ENCODE peak calls at places on chromosomes 16 and 17, in seven cellular contexts. P, H, X, O, U, D and Y are unnamed samples.

GRCh38 chr17:12402963-12403622 is 262.6 kb upstream of the MYOCD start:
- DNase-seq in O (no peak), P (no peak), H (no peak), D (peak; percentile 8), U (no peak), X (peak; percentile 14), Y (no peak)

GRCh38 chr17:14341866-14342265 is 41.0 kb downstream of the HS3ST3B1 start:
- DNase-seq in O (no peak), H (no peak), D (no peak), U (no peak), P (no peak), X (peak; percentile 52), Y (no peak)

GRCh38 chr17:37743875-37744632 is 805 bp downstream of the HNF1B start:
- DNase-seq in X (no peak), H (no peak), O (peak; percentile 54), U (no peak), D (no peak), P (no peak), Y (peak; percentile 93)

GRCh38 chr17:47813512-47814031 is 8.0 kb downstream of the OSBPL7 start:
- DNase-seq in P (no peak), X (no peak), U (no peak), D (no peak), H (no peak), O (peak; percentile 7), Y (peak; percentile 81)

GRCh38 chr16:59859606-59860402 is 1125.7 kb upstream of the GOT2 start:
- DNase-seq in U (no peak), P (no peak), O (no peak), D (no peak), H (no peak), X (no peak), Y (no peak)

GRCh38 chr16:48432136-48432535 is 46.9 kb upstream of the SIAH1 start:
- DNase-seq in H (no peak), P (no peak), X (no peak), D (peak; percentile 16), O (no peak), U (no peak), Y (no peak)

GRCh38 chr17:77328823-77329740 is 188.3 kb downstream of the SEC14L1 start:
- DNase-seq in H (peak; percentile 37), X (no peak), O (peak; percentile 10), P (no peak), D (no peak), U (no peak), Y (peak; percentile 61)

GRCh38 chr16:76277099-76278030 is at the start of gene CNTNAP4:
- DNase-seq in P (no peak), D (peak; percentile 4), X (peak; percentile 6), O (peak; percentile 29), H (no peak), U (no peak), Y (no peak)

GRCh38 chr17:18267366-18267765 is 6.9 kb downstream of the MIEF2 start:
- DNase-seq in H (peak; percentile 46), P (no peak), X (no peak), U (no peak), O (no peak), D (no peak), Y (no peak)

GRCh38 chr17:65436871-65437270 is 124.6 kb downstream of the AXIN2 start:
- DNase-seq in H (no peak), O (no peak), P (no peak), X (no peak), D (no peak), U (no peak), Y (no peak)

GRCh38 chr16:10616744-10617640 is 36.6 kb upstream of the EMP2 start:
- DNase-seq in X (peak; percentile 73), D (peak; percentile 83), P (no peak), H (peak; percentile 89), U (no peak), O (peak; percentile 31), Y (no peak)

GRCh38 chr17:604719-605118 is 109.9 kb downstream of the VPS53 start:
- DNase-seq in X (peak; percentile 27), H (peak; percentile 48), U (no peak), D (no peak), P (no peak), O (no peak), Y (no peak)

GRCh38 chr17:78362232-78362631 is 2.4 kb upstream of the SOCS3 start:
- DNase-seq in U (no peak), D (no peak), X (no peak), P (no peak), O (no peak), H (peak; percentile 57), Y (no peak)

GRCh38 chr17:78360371-78361226 is 722 bp upstream of the SOCS3 start:
- DNase-seq in H (peak; percentile 99), U (peak; percentile 92), O (peak; percentile 100), P (no peak), X (peak; percentile 91), D (peak; percentile 89), Y (peak; percentile 97)

GRCh38 chr17:78364436-78365281 is 4.8 kb upstream of the SOCS3 start:
- DNase-seq in O (no peak), H (peak; percentile 93), U (peak; percentile 41), X (no peak), D (no peak), P (no peak), Y (no peak)

GRCh38 chr17:78361227-78361683 is 1.4 kb upstream of the SOCS3 start:
- DNase-seq in U (no peak), X (no peak), P (no peak), D (no peak), O (no peak), H (peak; percentile 69), Y (no peak)

DNA sequence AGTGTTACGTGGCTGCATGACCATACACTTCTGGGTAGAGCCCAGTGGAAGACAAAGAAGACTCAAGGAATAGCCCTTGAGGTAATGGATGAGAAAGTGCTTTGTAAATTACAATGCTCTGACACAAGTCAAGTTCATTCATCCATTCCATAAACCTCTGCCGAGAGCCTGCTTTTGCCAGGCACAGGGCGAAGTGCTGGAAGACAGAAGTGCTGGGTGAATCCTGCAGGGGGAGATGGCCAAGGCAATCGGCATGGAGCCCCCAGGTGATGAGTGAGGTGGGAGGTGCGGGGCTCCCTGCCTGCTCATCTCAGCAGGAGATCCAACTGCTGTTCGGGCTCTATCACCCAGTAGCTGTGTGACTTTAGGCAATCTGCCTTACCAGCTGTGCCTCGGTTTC is 2.8 kb upstream of the SOCS3 start:
- DNase-seq in D (no peak), P (no peak), X (no peak), H (peak; percentile 77), U (no peak), O (no peak), Y (no peak)
- TF ChIP-seq CTCF in D (no peak), P (no peak), X (peak; percentile 16), H (peak; percentile 20), U (no peak), O (no peak), Y (peak; percentile 31)

DNA sequence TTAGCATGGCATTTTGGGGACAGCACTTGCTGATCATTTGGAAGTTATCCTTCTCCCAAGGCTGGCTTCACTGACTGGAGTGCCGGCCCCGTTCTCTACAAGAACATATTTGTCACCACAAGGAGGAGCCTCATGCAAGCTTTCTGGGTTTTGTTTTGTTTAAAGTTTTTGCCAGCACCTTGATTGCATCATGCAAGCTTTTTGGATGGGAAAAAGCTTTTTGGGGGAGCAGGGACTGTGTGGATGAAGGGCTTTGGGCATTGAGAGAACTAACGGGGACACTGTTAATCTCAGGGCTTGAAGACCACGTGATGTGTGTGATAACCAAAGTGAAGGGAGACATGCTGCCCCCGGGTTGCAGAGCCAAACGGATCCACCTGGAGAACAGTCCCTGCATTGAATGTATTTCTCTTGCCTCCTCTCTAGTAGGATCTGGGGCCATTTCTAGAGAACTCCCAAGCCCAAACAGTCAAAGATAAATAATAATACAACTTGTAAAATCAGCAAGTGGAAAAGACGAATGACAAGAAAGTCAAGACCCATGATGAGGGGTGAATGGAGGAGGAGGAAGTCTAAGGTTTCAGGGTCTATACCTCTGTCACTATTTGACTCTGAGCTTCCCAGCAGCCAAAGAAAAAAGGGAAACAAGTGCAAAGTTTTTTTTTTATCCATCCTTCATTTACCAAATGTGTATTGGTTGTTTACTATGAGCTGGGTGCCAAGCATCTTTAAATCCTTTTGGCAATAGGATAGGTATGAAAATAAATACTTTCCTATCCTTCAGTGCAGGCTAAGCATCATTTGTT is 17.2 kb downstream of the TMEM114 start:
- DNase-seq in U (peak; percentile 40), P (no peak), D (peak; percentile 61), X (peak; percentile 65), H (no peak), O (peak; percentile 55), Y (no peak)
- TF ChIP-seq CTCF in U (peak; percentile 78), P (peak; percentile 12), D (peak; percentile 74), X (peak; percentile 70), H (peak; percentile 52), O (peak; percentile 35), Y (peak; percentile 75)

DNA sequence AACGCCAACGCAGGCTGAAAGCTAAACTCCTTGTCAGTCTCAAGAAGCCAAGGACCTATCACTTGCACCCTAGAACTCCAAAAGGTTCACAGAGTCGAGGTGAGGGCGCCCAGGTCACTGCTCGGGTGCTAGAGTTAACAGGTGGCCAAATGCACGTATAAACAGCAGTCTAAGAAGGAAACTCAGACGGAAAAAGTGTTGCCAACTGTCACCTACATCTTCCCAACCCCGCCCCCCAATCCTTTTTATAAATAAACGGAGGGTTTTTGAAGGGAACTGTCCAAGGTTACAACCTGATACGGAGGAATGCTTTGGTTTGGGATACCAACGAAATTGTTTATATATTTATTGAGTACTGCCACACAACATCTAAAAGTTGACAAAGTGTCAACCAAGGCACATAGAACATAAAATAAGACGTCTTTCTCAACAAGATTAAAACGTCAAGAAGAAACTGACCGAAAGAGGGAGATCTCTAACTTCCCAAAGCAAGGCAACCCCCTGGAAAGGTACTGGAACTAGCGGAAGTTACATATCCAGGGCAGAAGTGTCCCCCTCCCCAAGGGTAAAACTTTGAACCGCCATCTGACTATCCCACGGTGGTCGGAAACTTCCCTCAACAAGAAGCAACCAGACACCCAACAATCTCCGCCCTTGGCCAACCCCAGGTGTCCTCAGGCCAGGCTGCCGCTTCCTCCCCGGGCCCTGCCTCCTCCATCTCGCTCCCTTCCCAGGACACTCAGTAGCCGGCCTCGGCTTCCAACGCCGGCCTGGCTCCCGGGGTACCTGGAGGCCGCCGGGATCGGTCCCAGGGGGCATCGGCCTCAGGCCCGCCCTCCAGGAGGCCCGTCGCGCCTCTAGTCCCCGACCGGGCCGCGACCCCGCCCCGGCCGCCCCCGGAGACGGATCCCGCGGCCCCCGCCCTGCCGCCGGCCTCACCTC is 982 bp downstream of the SPAG9 start:
- DNase-seq in H (peak; percentile 92), P (no peak), O (peak; percentile 51), U (peak; percentile 27), X (peak; percentile 51), D (peak; percentile 46), Y (no peak)
- TF ChIP-seq CTCF in H (no peak), P (no peak), O (no peak), U (peak; percentile 17), X (peak; percentile 21), D (peak; percentile 33), Y (peak; percentile 78)

DNA sequence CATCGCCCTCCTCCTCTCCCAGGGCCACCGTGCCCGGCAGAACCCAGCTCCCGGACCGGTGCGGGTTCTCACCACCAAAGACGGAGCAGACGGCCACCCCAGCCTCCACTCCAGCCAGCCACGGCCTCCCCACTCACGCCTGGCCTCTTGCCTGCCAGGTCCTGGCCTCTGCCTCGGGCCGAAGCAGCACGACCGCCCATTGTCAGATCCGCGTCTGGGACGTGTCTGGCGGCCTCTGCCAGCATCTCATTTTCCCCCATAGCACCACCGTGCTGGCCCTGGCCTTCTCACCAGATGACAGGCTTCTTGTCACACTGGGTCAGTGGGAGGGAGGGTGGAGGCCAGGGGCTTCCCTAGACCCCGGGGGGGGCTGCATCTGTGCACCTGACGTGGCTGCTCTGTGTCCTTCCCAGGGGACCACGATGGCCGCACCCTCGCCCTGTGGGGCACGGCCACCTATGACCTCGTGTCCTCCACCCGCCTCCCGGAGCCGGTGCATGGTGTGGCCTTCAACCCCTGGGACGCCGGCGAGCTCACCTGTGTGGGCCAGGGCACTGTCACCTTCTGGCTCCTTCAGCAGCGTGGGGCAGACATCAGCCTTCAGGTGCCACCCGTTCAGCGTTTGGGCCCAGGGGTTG is 6.6 kb upstream of the RHOT2 start:
- DNase-seq in H (no peak), P (no peak), X (no peak), O (no peak), U (no peak), D (no peak), Y (no peak)
- TF ChIP-seq CTCF in H (no peak), P (no peak), X (no peak), O (no peak), U (no peak), D (no peak), Y (peak; percentile 6)